ENCODE peak calls at places on chromosomes 3 and 15, in seven cellular contexts. R is DMS153, Z is mucosa of gallbladder, U is CMK, Y is SHP77, L is GM03348, V is GM12865. H is an unnamed sample.

GRCh38 chr3:193829781-193830180 is 236.8 kb downstream of the OPA1 start:
- DNase-seq in R (no peak), Z (peak; percentile 60), U (no peak), Y (peak; percentile 27), L (peak; percentile 42), V (no peak), H (no peak)

GRCh38 chr3:13106308-13106970 is 33.2 kb upstream of the IQSEC1 start:
- DNase-seq in R (no peak), Z (no peak), U (no peak), Y (peak; percentile 30), L (no peak), V (no peak), H (no peak)

GRCh38 chr15:43776101-43776717 is 557 bp downstream of the ELL3 start:
- DNase-seq in R (no peak), Z (peak; percentile 27), U (no peak), Y (peak; percentile 20), L (no peak), V (peak; percentile 90), H (peak; percentile 47)

GRCh38 chr3:72888546-72889309 is 882 bp downstream of the GXYLT2 start:
- DNase-seq in R (no peak), Z (no peak), U (no peak), Y (no peak), L (no peak), V (peak; percentile 2), H (no peak)

GRCh38 chr3:148433665-148434064 is 264.0 kb upstream of the AGTR1 start:
- DNase-seq in R (no peak), Z (no peak), U (no peak), Y (no peak), L (no peak), V (no peak), H (no peak)

GRCh38 chr3:148794357-148794756 is 33.3 kb upstream of the CPB1 start:
- DNase-seq in R (no peak), Z (no peak), U (no peak), Y (no peak), L (no peak), V (no peak), H (no peak)

GRCh38 chr3:56089739-56090138 is 378.5 kb downstream of the ERC2 start:
- DNase-seq in R (no peak), Z (no peak), U (no peak), Y (no peak), L (no peak), V (no peak), H (no peak)

GRCh38 chr3:192812736-192813383 is 85.5 kb upstream of the FGF12 start:
- DNase-seq in R (no peak), Z (peak; percentile 42), U (no peak), Y (no peak), L (peak; percentile 49), V (peak; percentile 44), H (no peak)

GRCh38 chr3:195703776-195704175 is 17.0 kb upstream of the MUC20 start:
- DNase-seq in R (no peak), Z (no peak), U (no peak), Y (no peak), L (no peak), V (no peak), H (no peak)

GRCh38 chr3:124627501-124627908 is 102.7 kb upstream of the UMPS start:
- DNase-seq in R (no peak), Z (peak; percentile 52), U (peak; percentile 79), Y (no peak), L (no peak), V (no peak), H (no peak)

GRCh38 chr3:15797600-15798303 is at the start of gene ANKRD28:
- DNase-seq in R (no peak), Z (no peak), U (peak; percentile 18), Y (peak; percentile 6), L (peak; percentile 52), V (peak; percentile 55), H (no peak)

GRCh38 chr3:20480771-20481170 is 294.8 kb upstream of the SGO1 start:
- DNase-seq in R (no peak), Z (no peak), U (no peak), Y (no peak), L (peak; percentile 6), V (no peak), H (no peak)

H was measured in GM12892.